ENCODE peak calls at places on chromosomes 16 and 17, in ten cellular contexts. Q, J, O, L, U, N, G, Y, C and K are unnamed samples.

GRCh38 chr16:70789231-70789926 is 11.6 kb downstream of the VAC14 start:
- DNase-seq in Q (no peak), J (no peak), O (no peak), L (no peak), U (no peak), N (no peak), G (no peak), Y (no peak), C (peak), K (no peak)

GRCh38 chr17:74214642-74215331 is 1.4 kb downstream of the TTYH2 start:
- DNase-seq in Q (no peak), J (no peak), O (no peak), L (no peak), U (no peak), N (no peak), G (no peak), Y (no peak), C (no peak), K (no peak)

GRCh38 chr16:21565816-21566669 is 33.3 kb upstream of the METTL9 start:
- DNase-seq in Q (no peak), J (no peak), O (no peak), L (no peak), U (no peak), N (no peak), G (no peak), Y (no peak), C (no peak), K (no peak)

GRCh38 chr16:4091638-4092037 is 24.6 kb downstream of the ADCY9 start:
- DNase-seq in Q (no peak), J (no peak), O (no peak), L (no peak), U (no peak), N (no peak), G (no peak), Y (no peak), C (no peak), K (no peak)

GRCh38 chr17:77098884-77099545 is 41.8 kb upstream of the SEC14L1 start:
- DNase-seq in Q (peak), J (no peak), O (peak), L (no peak), U (no peak), N (no peak), G (no peak), Y (no peak), C (no peak), K (no peak)

GRCh38 chr17:77440571-77440981 is 299.8 kb downstream of the SEC14L1 start:
- DNase-seq in Q (peak), J (no peak), O (no peak), L (peak), U (no peak), N (peak), G (no peak), Y (no peak), C (no peak), K (no peak)

GRCh38 chr16:84449156-84450140 is 55.0 kb downstream of the MEAK7 start:
- DNase-seq in Q (no peak), J (peak), O (no peak), L (no peak), U (no peak), N (no peak), G (no peak), Y (no peak), C (no peak), K (no peak)

GRCh38 chr16:20409398-20410152 is at the start of gene ACSM5:
- DNase-seq in Q (peak), J (no peak), O (no peak), L (no peak), U (no peak), N (no peak), G (no peak), Y (no peak), C (no peak), K (no peak)

GRCh38 chr17:81518785-81519283 is 6.2 kb upstream of the ACTG1 start:
- DNase-seq in Q (no peak), J (peak), O (no peak), L (no peak), U (peak), N (peak), G (no peak), Y (no peak), C (no peak), K (no peak)

GRCh38 chr17:74211141-74211928 is 2.0 kb upstream of the TTYH2 start:
- DNase-seq in Q (no peak), J (peak), O (no peak), L (no peak), U (no peak), N (peak), G (no peak), Y (no peak), C (peak), K (no peak)

GRCh38 chr16:47467501-47467900 is 6.4 kb downstream of the PHKB start:
- DNase-seq in Q (no peak), J (no peak), O (no peak), L (no peak), U (no peak), N (no peak), G (no peak), Y (no peak), C (no peak), K (no peak)

GRCh38 chr16:87806246-87806607 is 40.4 kb upstream of the KLHDC4 start:
- DNase-seq in Q (no peak), J (no peak), O (no peak), L (no peak), U (no peak), N (peak), G (no peak), Y (no peak), C (no peak), K (no peak)

GRCh38 chr16:87231911-87232310 is 85.3 kb downstream of the C16orf95 start:
- DNase-seq in Q (no peak), J (no peak), O (no peak), L (no peak), U (no peak), N (no peak), G (no peak), Y (no peak), C (no peak), K (no peak)

GRCh38 chr17:74442670-74443515 is 11.0 kb downstream of the GPRC5C start:
- DNase-seq in Q (peak), J (peak), O (no peak), L (peak), U (no peak), N (no peak), G (peak), Y (no peak), C (peak), K (peak)

GRCh38 chr16:66569827-66570405 is 3.7 kb downstream of the CMTM1 start:
- DNase-seq in Q (no peak), J (no peak), O (no peak), L (no peak), U (no peak), N (no peak), G (no peak), Y (no peak), C (no peak), K (no peak)

GRCh38 chr17:49968380-49969133 is 433 bp upstream of the DLX4 start:
- DNase-seq in Q (no peak), J (peak), O (peak), L (peak), U (peak), N (peak), G (peak), Y (peak), C (peak), K (no peak)

GRCh38 chr17:8412089-8412488 is 14.5 kb upstream of the RNF222 start:
- DNase-seq in Q (no peak), J (no peak), O (no peak), L (no peak), U (no peak), N (no peak), G (no peak), Y (no peak), C (no peak), K (no peak)

GRCh38 chr17:33712120-33712519 is 419.0 kb upstream of the ASIC2 start:
- DNase-seq in Q (no peak), J (no peak), O (no peak), L (no peak), U (no peak), N (no peak), G (no peak), Y (no peak), C (no peak), K (no peak)

GRCh38 chr16:56916571-56917403 is 15.2 kb upstream of the HERPUD1 start:
- DNase-seq in Q (no peak), J (no peak), O (no peak), L (peak), U (no peak), N (peak), G (no peak), Y (no peak), C (no peak), K (no peak)

GRCh38 chr16:85169333-85170065 is 57.2 kb upstream of the CIBAR2 start:
- DNase-seq in Q (no peak), J (no peak), O (no peak), L (no peak), U (no peak), N (no peak), G (no peak), Y (no peak), C (no peak), K (no peak)

GRCh38 chr16:74031551-74031950 is 265.1 kb upstream of the PSMD7 start:
- DNase-seq in Q (no peak), J (no peak), O (no peak), L (no peak), U (no peak), N (no peak), G (no peak), Y (no peak), C (no peak), K (no peak)

GRCh38 chr17:2482218-2482617 is 29.5 kb downstream of the METTL16 start:
- DNase-seq in Q (no peak), J (no peak), O (no peak), L (no peak), U (no peak), N (no peak), G (no peak), Y (no peak), C (no peak), K (no peak)

GRCh38 chr16:25481636-25482035 is 210.1 kb upstream of the HS3ST4 start:
- DNase-seq in Q (no peak), J (peak), O (no peak), L (no peak), U (no peak), N (no peak), G (no peak), Y (no peak), C (no peak), K (peak)

GRCh38 chr16:87468550-87468949 is 24.3 kb downstream of the ZCCHC14 start:
- DNase-seq in Q (no peak), J (no peak), O (no peak), L (no peak), U (no peak), N (no peak), G (no peak), Y (no peak), C (no peak), K (no peak)

GRCh38 chr16:626787-627457 is 3.9 kb upstream of the WFIKKN1 start:
- DNase-seq in Q (no peak), J (no peak), O (no peak), L (no peak), U (no peak), N (no peak), G (no peak), Y (no peak), C (no peak), K (peak)

GRCh38 chr17:5832886-5833285 is 237.3 kb upstream of the WSCD1 start:
- DNase-seq in Q (no peak), J (no peak), O (no peak), L (no peak), U (no peak), N (no peak), G (peak), Y (no peak), C (no peak), K (peak)

GRCh38 chr17:20986767-20987510 is 55.9 kb downstream of the USP22 start:
- DNase-seq in Q (no peak), J (no peak), O (no peak), L (no peak), U (no peak), N (peak), G (no peak), Y (no peak), C (no peak), K (no peak)

GRCh38 chr16:25633549-25633948 is 58.2 kb upstream of the HS3ST4 start:
- DNase-seq in Q (no peak), J (peak), O (no peak), L (no peak), U (no peak), N (no peak), G (no peak), Y (no peak), C (no peak), K (peak)

GRCh38 chr16:85746431-85747227 is 4.3 kb downstream of the C16orf74 start:
- DNase-seq in Q (no peak), J (no peak), O (no peak), L (no peak), U (no peak), N (no peak), G (no peak), Y (no peak), C (no peak), K (peak)

GRCh38 chr16:58970775-58971174 is 236.7 kb upstream of the GOT2 start:
- DNase-seq in Q (no peak), J (no peak), O (no peak), L (no peak), U (no peak), N (no peak), G (no peak), Y (no peak), C (no peak), K (no peak)

GRCh38 chr17:3682033-3682432 is 13.4 kb downstream of the EMC6 start:
- DNase-seq in Q (no peak), J (no peak), O (no peak), L (no peak), U (no peak), N (no peak), G (no peak), Y (no peak), C (no peak), K (no peak)

GRCh38 chr17:80793851-80794267 is 197.8 kb upstream of the CHMP6 start:
- DNase-seq in Q (no peak), J (no peak), O (no peak), L (no peak), U (no peak), N (no peak), G (no peak), Y (no peak), C (no peak), K (no peak)

GRCh38 chr17:12627776-12628491 is 37.8 kb upstream of the MYOCD start:
- DNase-seq in Q (no peak), J (no peak), O (no peak), L (no peak), U (no peak), N (no peak), G (no peak), Y (no peak), C (no peak), K (no peak)

GRCh38 chr17:70499067-70499786 is 329.9 kb downstream of the KCNJ2 start:
- DNase-seq in Q (no peak), J (no peak), O (no peak), L (no peak), U (no peak), N (no peak), G (no peak), Y (no peak), C (no peak), K (no peak)

GRCh38 chr16:50802000-50802399 is 60.1 kb downstream of the CYLD start:
- DNase-seq in Q (no peak), J (no peak), O (no peak), L (no peak), U (no peak), N (no peak), G (no peak), Y (no peak), C (no peak), K (no peak)

GRCh38 chr17:76612465-76612864 is 26.8 kb upstream of the ST6GALNAC2 start:
- DNase-seq in Q (no peak), J (no peak), O (no peak), L (no peak), U (no peak), N (no peak), G (no peak), Y (no peak), C (no peak), K (no peak)

GRCh38 chr16:30652718-30653117 is 2.0 kb downstream of the PRR14 start:
- DNase-seq in Q (no peak), J (no peak), O (no peak), L (no peak), U (no peak), N (no peak), G (no peak), Y (no peak), C (no peak), K (no peak)

GRCh38 chr17:58969156-58969555 is 137.5 kb downstream of the TRIM37 start:
- DNase-seq in Q (no peak), J (no peak), O (no peak), L (no peak), U (no peak), N (no peak), G (peak), Y (no peak), C (no peak), K (no peak)